ENCODE peak calls at places on chromosomes 12 and 14, in four cellular contexts. Q is fibroblast of lung, Y is AG09309, P is hepatic stellate cell. N is an unnamed sample.

GRCh38 chr14:92986254-92987147 is 63.6 kb downstream of the CHGA start:
- DNase-seq in Y (no peak), Q (peak), P (peak), N (no peak)

GRCh38 chr12:68031881-68032739 is 42.9 kb downstream of the IFNG-AS1 start:
- DNase-seq in Y (no peak), P (no peak), Q (no peak), N (no peak)

GRCh38 chr12:31250179-31250578 is 75.8 kb downstream of the SINHCAF start:
- DNase-seq in P (no peak), Y (no peak), Q (no peak), N (no peak)

GRCh38 chr12:113103756-113104450 is 31.7 kb downstream of the RASAL1 start:
- DNase-seq in Q (no peak), Y (no peak), P (no peak), N (peak)

GRCh38 chr14:52860910-52861309 is 69.5 kb upstream of the GNPNAT1 start:
- DNase-seq in Q (no peak), Y (no peak), P (no peak), N (no peak)

GRCh38 chr12:131133994-131134393 is 180.3 kb downstream of the ADGRD1 start:
- DNase-seq in Y (no peak), P (no peak), Q (no peak), N (no peak)

GRCh38 chr12:45518516-45519235 is 210.8 kb upstream of the ARID2 start:
- DNase-seq in Q (no peak), Y (no peak), P (no peak), N (peak)

GRCh38 chr12:124466200-124467128 is 100.9 kb downstream of the NCOR2 start:
- DNase-seq in P (no peak), Q (no peak), Y (no peak), N (peak)

GRCh38 chr14:97719931-97720330 is 922.7 kb downstream of the VRK1 start:
- DNase-seq in Q (no peak), Y (no peak), P (no peak), N (no peak)

GRCh38 chr12:108789546-108789945 is 58.2 kb upstream of the CORO1C start:
- DNase-seq in Y (no peak), P (no peak), Q (no peak), N (no peak)

GRCh38 chr12:45184145-45184958 is 31.5 kb upstream of the ANO6 start:
- DNase-seq in Q (peak), Y (no peak), P (no peak), N (no peak)

GRCh38 chr12:32789911-32790310 is 34.2 kb upstream of the YARS2 start:
- DNase-seq in Q (no peak), Y (no peak), P (no peak), N (no peak)

GRCh38 chr12:93591137-93591868 is 18.8 kb downstream of the SOCS2 start:
- DNase-seq in Q (peak), Y (peak), P (peak), N (peak)

GRCh38 chr12:109489016-109489954 is 11.9 kb downstream of the UBE3B start:
- DNase-seq in Y (no peak), Q (no peak), P (no peak), N (no peak)

GRCh38 chr14:105067140-105067968 is 2.1 kb upstream of the GPR132 start:
- DNase-seq in Q (no peak), P (peak), Y (no peak), N (peak)

GRCh38 chr12:131713349-131713748 is 2.5 kb downstream of the SFSWAP start:
- DNase-seq in Y (no peak), P (no peak), Q (no peak), N (no peak)

GRCh38 chr12:21451529-21451928 is 14.1 kb downstream of the PYROXD1 start:
- DNase-seq in Q (peak), Y (no peak), P (peak), N (no peak)

GRCh38 chr12:19198272-19198671 is 68.7 kb downstream of the PLEKHA5 start:
- DNase-seq in Q (peak), P (peak), Y (no peak), N (no peak)

GRCh38 chr12:124684971-124685688 is 117.7 kb upstream of the NCOR2 start:
- DNase-seq in Y (no peak), P (peak), Q (peak), N (peak)

GRCh38 chr12:114499338-114499737 is 93.4 kb upstream of the TBX5 start:
- DNase-seq in Y (no peak), P (no peak), Q (peak), N (no peak)

GRCh38 chr12:27330846-27331245 is 1.8 kb upstream of the BMAL2 start:
- DNase-seq in P (no peak), Y (no peak), Q (no peak), N (no peak)

GRCh38 chr12:57840701-57841100 is 5.8 kb downstream of the CTDSP2 start:
- DNase-seq in P (no peak), Q (no peak), Y (no peak), N (no peak)

GRCh38 chr12:26868505-26869494 is 35.8 kb upstream of the ITPR2 start:
- DNase-seq in P (no peak), Q (no peak), Y (no peak), N (no peak)

GRCh38 chr14:74358176-74358829 is 10.0 kb downstream of the VRTN start:
- DNase-seq in Q (no peak), Y (no peak), P (no peak), N (no peak)

GRCh38 chr12:13024151-13024946 is 19.8 kb upstream of the FAM234B start:
- DNase-seq in P (peak), Y (peak), Q (peak), N (no peak)

GRCh38 chr14:101050901-101051490 is 147.5 kb upstream of the RTL1 start:
- DNase-seq in Q (no peak), P (no peak), Y (no peak), N (no peak)

GRCh38 chr14:73502017-73502619 is 11.4 kb downstream of the RIOX1 start:
- DNase-seq in P (no peak), Y (no peak), Q (peak), N (no peak)

GRCh38 chr12:80161612-80162011 is 62.3 kb downstream of the OTOGL start:
- DNase-seq in Q (no peak), Y (no peak), P (no peak), N (no peak)

GRCh38 chr12:31118347-31118830 is 44.7 kb downstream of the DDX11 start:
- DNase-seq in Q (no peak), Y (no peak), P (peak), N (peak)

GRCh38 chr12:128286970-128287369 is 20.0 kb downstream of the TMEM132C start:
- DNase-seq in P (no peak), Y (no peak), Q (no peak), N (no peak)

GRCh38 chr12:108906971-108907370 is 27.1 kb downstream of the DAO start:
- DNase-seq in Y (no peak), Q (no peak), P (no peak), N (no peak)

GRCh38 chr12:57110189-57111045 is 745 bp downstream of the STAT6 start:
- DNase-seq in Y (no peak), P (peak), Q (peak), N (peak)

GRCh38 chr12:64610092-64610659 is at the start of gene RASSF3:
- DNase-seq in Q (peak), P (peak), Y (no peak), N (peak)

GRCh38 chr14:87108726-87109125 is 884.3 kb downstream of the GALC start:
- DNase-seq in P (no peak), Y (peak), Q (peak), N (no peak)

GRCh38 chr14:63174760-63175191 is 29.5 kb upstream of the RHOJ start:
- DNase-seq in Q (peak), P (peak), Y (no peak), N (no peak)

GRCh38 chr14:29039171-29039570 is 272.6 kb downstream of the FOXG1 start:
- DNase-seq in Y (no peak), P (no peak), Q (peak), N (no peak)

N was measured in activated T-cell treated with anti-CD3 and anti-CD28 coated beads, Interleukin-2, amount 50 U/mL, for 48 hours.